ENCODE peak calls at places on chromosomes 16 and 17, in five cellular contexts. Z is suprapubic skin, Y is transverse colon, D is H1, V is esophagus muscularis mucosa. S is an unnamed sample.

GRCh38 chr16:477287-477686 is 50.2 kb upstream of the CAPN15 start:
- DNase-seq in Z (no peak), Y (no peak), D (no peak), V (no peak), S (no peak)

GRCh38 chr17:8436169-8436932 is 667 bp downstream of the NDEL1 start:
- DNase-seq in Z (peak; percentile 85), Y (peak; percentile 75), D (no peak), V (peak; percentile 93), S (peak; percentile 69)

GRCh38 chr17:64277831-64278562 is 14.9 kb upstream of the TEX2 start:
- DNase-seq in Z (no peak), Y (no peak), D (no peak), V (no peak), S (no peak)

GRCh38 chr16:63302841-63303240 is 1266.6 kb upstream of the CDH8 start:
- DNase-seq in Z (no peak), Y (no peak), D (no peak), V (no peak), S (no peak)

GRCh38 chr17:8392274-8392673 is 5.4 kb downstream of the RNF222 start:
- DNase-seq in Z (no peak), Y (no peak), D (no peak), V (no peak), S (no peak)

GRCh38 chr17:14334261-14334860 is 33.5 kb downstream of the HS3ST3B1 start:
- DNase-seq in Z (no peak), Y (no peak), D (no peak), V (no peak), S (no peak)

GRCh38 chr17:73976676-73977521 is 226.6 kb upstream of the RPL38 start:
- DNase-seq in Z (no peak), Y (no peak), D (no peak), V (no peak), S (no peak)

GRCh38 chr17:2181206-2181983 is 122.2 kb downstream of the SMG6 start:
- DNase-seq in Z (no peak), Y (peak; percentile 52), D (no peak), V (no peak), S (no peak)

GRCh38 chr17:38604479-38605229 is 1.1 kb downstream of the SRCIN1 start:
- DNase-seq in Z (no peak), Y (no peak), D (peak; percentile 82), V (no peak), S (no peak)

GRCh38 chr16:77918792-77919707 is 103.3 kb upstream of the CLEC3A start:
- DNase-seq in Z (no peak), Y (no peak), D (no peak), V (no peak), S (no peak)

GRCh38 chr17:74877592-74878543 is 5.1 kb upstream of the FDXR start:
- DNase-seq in Z (peak; percentile 70), Y (peak; percentile 88), D (no peak), V (no peak), S (peak; percentile 77)

GRCh38 chr17:72579990-72580320 is 459.1 kb downstream of the SOX9 start:
- DNase-seq in Z (no peak), Y (no peak), D (no peak), V (no peak), S (no peak)

GRCh38 chr16:67459858-67460144 is 21.2 kb downstream of the ATP6V0D1 start:
- DNase-seq in Z (no peak), Y (no peak), D (no peak), V (no peak), S (no peak)

GRCh38 chr16:67460168-67460567 is 20.8 kb downstream of the ATP6V0D1 start:
- DNase-seq in Z (no peak), Y (no peak), D (no peak), V (no peak), S (no peak)

GRCh38 chr16:67461600-67462278 is 19.2 kb downstream of the ATP6V0D1 start:
- DNase-seq in Z (peak; percentile 86), Y (peak; percentile 93), D (no peak), V (no peak), S (peak; percentile 83)

GRCh38 chr16:67462279-67462655 is 18.7 kb downstream of the ATP6V0D1 start:
- DNase-seq in Z (no peak), Y (no peak), D (no peak), V (no peak), S (no peak)

GRCh38 chr16:67460961-67461360 is 20.0 kb downstream of the ATP6V0D1 start:
- DNase-seq in Z (no peak), Y (no peak), D (no peak), V (no peak), S (no peak)
- H3K27ac ChIP-seq in Z (peak overlapping the region; percentile 86), Y (peak overlapping the region; percentile 95), D (no peak overlapping the region), V (peak overlapping the region; percentile 67), S (peak overlapping the region; percentile 83)

DNA sequence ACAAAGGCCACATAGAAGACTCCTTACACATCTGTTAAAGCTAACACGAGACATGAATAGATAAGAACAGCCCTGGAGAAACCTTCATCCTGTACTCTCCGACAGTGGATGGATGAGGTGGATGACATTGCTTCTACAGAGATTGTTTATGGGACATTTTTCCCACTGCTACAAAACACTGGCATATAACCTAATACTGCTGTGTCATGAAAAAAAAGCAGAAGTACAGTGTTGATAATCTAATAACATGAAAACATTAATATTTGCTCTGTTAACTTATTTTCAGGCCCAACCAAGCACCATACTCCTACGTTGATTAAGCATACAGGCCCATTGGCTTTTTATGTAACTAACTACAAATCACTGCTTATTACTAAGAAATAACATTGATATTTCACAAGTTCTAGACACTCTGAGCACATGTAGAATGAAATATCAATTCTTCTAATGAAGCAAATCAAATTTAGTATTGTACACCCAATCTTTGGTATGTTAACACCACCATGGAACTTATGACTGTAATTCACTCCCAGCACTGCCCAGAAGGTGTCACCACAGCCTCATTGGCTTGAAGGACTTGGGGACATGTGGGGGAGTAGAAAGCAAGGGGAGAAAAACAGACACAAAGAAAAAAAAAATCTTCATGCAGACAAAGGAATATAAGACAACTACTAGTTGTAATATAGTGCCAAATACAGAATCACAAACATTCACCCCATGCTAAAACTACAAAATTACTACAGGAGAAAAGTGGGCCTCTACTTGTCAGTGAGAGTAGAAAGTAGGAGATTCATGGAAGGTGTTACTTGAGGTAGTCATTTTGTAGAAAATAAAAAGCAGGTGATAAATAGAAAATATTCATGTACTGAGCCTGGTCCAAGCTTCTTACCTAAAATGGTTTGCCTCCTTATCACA is 330.0 kb upstream of the PMFBP1 start:
- DNase-seq in Z (no peak), Y (peak; percentile 53), D (peak; percentile 68), V (no peak), S (peak; percentile 45)
- TF ChIP-seq POLR2AphosphoS5 in Z (no peak), Y (no peak), D (no peak), V (no peak), S (no peak)

DNA sequence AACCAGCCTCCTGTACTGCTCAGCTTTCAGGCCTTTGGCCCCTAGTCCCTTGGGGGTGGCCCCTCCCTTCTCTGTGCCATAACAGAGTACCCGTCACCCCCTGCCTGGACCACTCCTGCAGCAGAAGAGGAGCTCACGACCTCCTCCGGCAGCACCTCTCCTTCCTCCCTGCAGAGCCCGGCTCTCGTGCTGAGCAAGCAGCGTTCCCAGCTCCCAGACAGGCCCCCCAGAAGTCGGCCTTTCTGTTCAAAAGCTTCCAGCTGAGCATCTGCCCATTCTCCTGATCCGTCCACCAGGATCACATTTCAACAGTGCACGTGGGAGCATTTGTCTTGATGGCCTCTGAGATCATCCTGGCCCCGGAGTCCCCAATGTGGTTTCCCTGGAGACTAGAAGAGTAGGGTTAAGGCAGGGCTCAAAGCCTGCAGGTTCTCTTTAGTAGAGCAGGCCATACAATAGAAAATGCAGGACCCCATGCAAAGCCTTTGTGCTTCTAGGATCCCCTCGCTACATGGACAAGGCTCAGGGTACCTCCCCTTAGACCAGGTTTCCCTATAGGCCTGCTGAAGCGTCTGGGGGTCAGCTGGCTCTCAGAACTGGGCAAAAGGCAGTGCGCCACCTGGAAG is 35.6 kb downstream of the NLRC3 start:
- DNase-seq in Z (no peak), Y (no peak), D (no peak), V (no peak), S (no peak)
- TF ChIP-seq POLR2A in Z (no peak), Y (no peak), D (no peak), V (no peak), S (no peak)

GRCh38 chr17:57894848-57895247 is 45.0 kb upstream of the MRPS23 start:
- DNase-seq in Z (no peak), Y (no peak), D (no peak), V (no peak), S (no peak)
- H3K27ac ChIP-seq in Z (peak overlapping the region; percentile 92), Y (peak overlapping the region; percentile 93), D (no peak overlapping the region), V (peak overlapping the region; percentile 100), S (peak overlapping the region; percentile 94)

DNA sequence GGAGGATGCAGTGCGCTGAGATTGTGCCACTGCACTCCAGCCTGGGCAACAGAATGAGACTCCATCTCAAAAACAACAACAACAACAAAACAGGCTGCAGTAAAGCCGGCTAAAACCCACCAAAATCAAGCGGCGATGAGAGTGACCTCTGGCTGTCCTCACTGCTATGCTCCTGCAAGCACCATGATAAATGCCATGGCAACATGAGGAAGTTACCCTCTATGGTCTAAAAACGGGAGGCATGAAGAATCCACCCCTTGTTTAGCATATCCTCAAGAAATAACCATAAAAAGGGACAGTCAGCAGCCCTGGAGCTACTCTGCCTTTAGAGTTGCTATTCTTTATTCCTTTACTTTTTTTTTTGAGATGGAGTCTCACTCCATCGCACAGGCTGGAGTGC is 8.4 kb upstream of the LGALS3BP start:
- DNase-seq in Z (no peak), Y (no peak), D (no peak), V (no peak), S (no peak)
- TF ChIP-seq POLR2AphosphoS5 in Z (no peak), Y (no peak), D (no peak), V (no peak), S (no peak)

GRCh38 chr17:55238197-55238930 is 26.4 kb upstream of the HLF start:
- DNase-seq in Z (peak; percentile 96), Y (peak; percentile 93), D (peak; percentile 98), V (peak; percentile 98), S (peak; percentile 92)
- TF ChIP-seq POLR2A in Z (no peak), Y (no peak), D (peak; percentile 55), V (no peak), S (no peak)

DNA sequence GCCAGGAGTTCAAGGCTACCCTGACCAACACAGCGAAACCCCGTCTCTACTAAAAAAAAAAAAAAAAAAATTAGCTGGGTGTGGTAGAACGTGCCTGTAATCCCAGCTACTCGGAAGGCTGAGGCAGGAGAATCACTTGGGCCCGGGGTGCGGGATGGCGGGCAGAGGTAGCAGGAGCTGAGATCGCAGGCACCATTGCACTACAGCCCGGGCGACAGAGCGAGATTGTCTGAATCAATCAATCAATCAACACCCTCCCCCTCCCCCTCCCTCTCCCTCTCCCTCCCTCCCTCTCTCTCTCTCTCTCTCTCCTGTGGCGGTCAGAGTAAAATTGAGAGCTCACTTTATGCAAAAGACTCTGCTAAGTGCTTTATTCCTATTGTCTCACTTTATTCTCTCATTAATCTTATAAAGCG is 1.2 kb downstream of the HSDL1 start:
- DNase-seq in Z (no peak), Y (no peak), D (no peak), V (no peak), S (no peak)
- H3K27ac ChIP-seq in Z (no peak overlapping the region), Y (no peak overlapping the region), D (no peak overlapping the region), V (no peak overlapping the region), S (peak overlapping the region; percentile 78)

GRCh38 chr17:41695134-41695661 is 6.5 kb downstream of the EIF1 start:
- DNase-seq in Z (no peak), Y (no peak), D (no peak), V (no peak), S (no peak)
- TF ChIP-seq POLR2AphosphoS5 in Z (no peak), Y (no peak), D (peak; percentile 46), V (no peak), S (no peak)